ENCODE peak calls at places on chromosomes 5 and 9, in six cellular contexts. D is T-helper 9 cell; N is stimulated activated CD4-positive, alpha-beta T cell treated with anti-CD3 and anti-CD28 coated beads, Interleukin-4, amount 100 ng/mL, for 24 hours; C is effector memory CD4-positive, alpha-beta T cell; P is NCI-H1092; J is glomerular endothelial cell. Y is an unnamed sample.

GRCh38 chr9:134781895-134782294 is 98.7 kb upstream of the FCN2 start:
- DNase-seq in C (no peak), D (no peak), J (no peak), P (no peak), N (no peak), Y (no peak)

GRCh38 chr9:34585946-34586705 is 3.4 kb downstream of the CNTFR start:
- DNase-seq in N (no peak), C (no peak), J (no peak), D (no peak), P (no peak), Y (no peak)

GRCh38 chr9:137077010-137077747 is at the start of gene UAP1L1:
- DNase-seq in P (no peak), C (peak; percentile 37), D (peak; percentile 36), N (peak; percentile 36), J (no peak), Y (peak; percentile 82)

GRCh38 chr9:18472915-18473314 is 1.0 kb upstream of the ADAMTSL1 start:
- DNase-seq in P (peak; percentile 20), D (no peak), C (no peak), J (no peak), N (no peak), Y (no peak)

GRCh38 chr9:16884952-16885513 is 14.6 kb upstream of the BNC2 start:
- DNase-seq in J (no peak), C (no peak), D (no peak), N (no peak), P (no peak), Y (no peak)

GRCh38 chr9:1460143-1460769 is 410.1 kb downstream of the DMRT2 start:
- DNase-seq in N (no peak), P (no peak), C (no peak), J (no peak), D (no peak), Y (no peak)

GRCh38 chr9:105309531-105309931 is 65.1 kb downstream of the SLC44A1 start:
- DNase-seq in J (no peak), C (no peak), P (no peak), D (no peak), N (no peak), Y (no peak)

GRCh38 chr5:73104326-73104725 is 16.0 kb upstream of the TMEM171 start:
- DNase-seq in J (no peak), D (no peak), C (no peak), N (no peak), P (no peak), Y (no peak)

GRCh38 chr5:34923694-34924461 is 5.5 kb upstream of the DNAJC21 start:
- DNase-seq in J (peak; percentile 62), P (no peak), N (peak; percentile 54), C (no peak), D (no peak), Y (no peak)

GRCh38 chr5:36457511-36458260 is 148.7 kb upstream of the SLC1A3 start:
- DNase-seq in D (no peak), P (no peak), N (no peak), C (no peak), J (no peak), Y (no peak)

GRCh38 chr5:115366223-115366622 is 69.8 kb upstream of the CCDC112 start:
- DNase-seq in D (no peak), N (no peak), C (no peak), J (peak; percentile 97), P (no peak), Y (no peak)

GRCh38 chr5:68415177-68416085 is 199.9 kb downstream of the PIK3R1 start:
- DNase-seq in P (no peak), C (no peak), D (no peak), J (no peak), N (no peak), Y (no peak)

GRCh38 chr5:179766021-179766725 is 27.6 kb upstream of the LTC4S start:
- DNase-seq in J (no peak), D (no peak), N (no peak), P (no peak), C (no peak), Y (no peak)

GRCh38 chr5:141604318-141604717 is 14.5 kb downstream of the DIAPH1 start:
- DNase-seq in C (no peak), J (no peak), P (no peak), D (no peak), N (no peak), Y (peak; percentile 43)

GRCh38 chr9:137030528-137030927 is 1.4 kb downstream of the FUT7 start:
- DNase-seq in C (no peak), J (no peak), N (peak; percentile 59), P (no peak), D (peak; percentile 25), Y (no peak)

GRCh38 chr5:149257875-149258705 is 13.6 kb upstream of the AFAP1L1 start:
- DNase-seq in J (no peak), C (no peak), D (no peak), N (no peak), P (no peak), Y (no peak)

GRCh38 chr9:90611121-90611520 is 31.5 kb downstream of the DIRAS2 start:
- DNase-seq in J (no peak), P (no peak), C (no peak), D (no peak), N (no peak), Y (no peak)

GRCh38 chr9:18775969-18776368 is 257.0 kb downstream of the SAXO1 start:
- DNase-seq in J (no peak), N (no peak), C (no peak), P (no peak), D (no peak), Y (no peak)

GRCh38 chr5:32770444-32770843 is 59.3 kb downstream of the NPR3 start:
- DNase-seq in P (no peak), J (no peak), N (no peak), C (no peak), D (no peak), Y (no peak)

Y was measured in ascending aorta.